ENCODE peak calls at places on chromosome 20, in eight cellular contexts. One of them, this sample, is unnamed.

GRCh38 chr20:17889226-17889625 is 79.4 kb downstream of the SNX5 start:
- DNase-seq in occipital lobe: no peak
- DNase-seq in posterior vena cava: no peak
- DNase-seq in ACHN: no peak
- DNase-seq in CD8-positive, alpha-beta memory T cell: no peak
- DNase-seq in aorta: no peak
- DNase-seq in cerebellum: no peak
- DNase-seq in kidney epithelial cell: no peak
- DNase-seq in this sample: no peak

GRCh38 chr20:58018590-58018989 is 209.9 kb downstream of the ANKRD60 start:
- DNase-seq in occipital lobe: no peak
- DNase-seq in cerebellum: no peak
- DNase-seq in CD8-positive, alpha-beta memory T cell: no peak
- DNase-seq in ACHN: no peak
- DNase-seq in posterior vena cava: peak
- DNase-seq in aorta: no peak
- DNase-seq in kidney epithelial cell: no peak
- DNase-seq in this sample: no peak

GRCh38 chr20:50928469-50928868 is 2.8 kb downstream of the ADNP start:
- DNase-seq in CD8-positive, alpha-beta memory T cell: no peak
- DNase-seq in kidney epithelial cell: no peak
- DNase-seq in ACHN: no peak
- DNase-seq in cerebellum: no peak
- DNase-seq in occipital lobe: no peak
- DNase-seq in posterior vena cava: no peak
- DNase-seq in aorta: no peak
- DNase-seq in this sample: no peak

GRCh38 chr20:44759595-44759994 is 13.9 kb downstream of the KCNK15 start:
- DNase-seq in CD8-positive, alpha-beta memory T cell: no peak
- DNase-seq in ACHN: no peak
- DNase-seq in occipital lobe: no peak
- DNase-seq in aorta: no peak
- DNase-seq in kidney epithelial cell: no peak
- DNase-seq in cerebellum: no peak
- DNase-seq in posterior vena cava: no peak
- DNase-seq in this sample: no peak

GRCh38 chr20:33679758-33680485 is 5.7 kb upstream of the NECAB3 start:
- DNase-seq in kidney epithelial cell: no peak
- DNase-seq in CD8-positive, alpha-beta memory T cell: peak
- DNase-seq in ACHN: no peak
- DNase-seq in occipital lobe: no peak
- DNase-seq in aorta: peak
- DNase-seq in posterior vena cava: no peak
- DNase-seq in cerebellum: no peak
- DNase-seq in this sample: no peak

GRCh38 chr20:36331182-36331581 is 25.0 kb downstream of the DLGAP4 start:
- DNase-seq in posterior vena cava: no peak
- DNase-seq in kidney epithelial cell: no peak
- DNase-seq in CD8-positive, alpha-beta memory T cell: no peak
- DNase-seq in occipital lobe: no peak
- DNase-seq in cerebellum: no peak
- DNase-seq in aorta: peak
- DNase-seq in ACHN: no peak
- DNase-seq in this sample: no peak

GRCh38 chr20:61477366-61477966 is 225.4 kb downstream of the CDH4 start:
- DNase-seq in occipital lobe: no peak
- DNase-seq in ACHN: no peak
- DNase-seq in CD8-positive, alpha-beta memory T cell: no peak
- DNase-seq in posterior vena cava: no peak
- DNase-seq in cerebellum: no peak
- DNase-seq in kidney epithelial cell: no peak
- DNase-seq in aorta: no peak
- DNase-seq in this sample: no peak

GRCh38 chr20:23049933-23050838 is 714 bp upstream of the THBD start:
- DNase-seq in cerebellum: no peak
- DNase-seq in CD8-positive, alpha-beta memory T cell: no peak
- DNase-seq in kidney epithelial cell: no peak
- DNase-seq in occipital lobe: no peak
- DNase-seq in ACHN: peak
- DNase-seq in posterior vena cava: peak
- DNase-seq in aorta: peak
- DNase-seq in this sample: peak

GRCh38 chr20:15297059-15297875 is 959.9 kb upstream of the FLRT3 start:
- DNase-seq in posterior vena cava: no peak
- DNase-seq in occipital lobe: no peak
- DNase-seq in ACHN: no peak
- DNase-seq in aorta: no peak
- DNase-seq in cerebellum: peak
- DNase-seq in CD8-positive, alpha-beta memory T cell: no peak
- DNase-seq in kidney epithelial cell: no peak
- DNase-seq in this sample: no peak

GRCh38 chr20:25865715-25866656 is 169.3 kb upstream of the ZNF337 start:
- DNase-seq in ACHN: peak
- DNase-seq in CD8-positive, alpha-beta memory T cell: peak
- DNase-seq in posterior vena cava: peak
- DNase-seq in kidney epithelial cell: no peak
- DNase-seq in occipital lobe: peak
- DNase-seq in aorta: peak
- DNase-seq in cerebellum: peak
- DNase-seq in this sample: peak

GRCh38 chr20:58669287-58670006 is 18.4 kb downstream of the STX16 start:
- DNase-seq in occipital lobe: no peak
- DNase-seq in aorta: no peak
- DNase-seq in posterior vena cava: no peak
- DNase-seq in kidney epithelial cell: no peak
- DNase-seq in cerebellum: peak
- DNase-seq in CD8-positive, alpha-beta memory T cell: no peak
- DNase-seq in ACHN: no peak
- DNase-seq in this sample: no peak

GRCh38 chr20:63091901-63092659 is 85.3 kb upstream of the BHLHE23 start:
- DNase-seq in aorta: peak
- DNase-seq in posterior vena cava: peak
- DNase-seq in CD8-positive, alpha-beta memory T cell: no peak
- DNase-seq in kidney epithelial cell: no peak
- DNase-seq in occipital lobe: no peak
- DNase-seq in ACHN: no peak
- DNase-seq in cerebellum: no peak
- DNase-seq in this sample: no peak

GRCh38 chr20:17995967-17996819 is 27.4 kb downstream of the MGME1 start:
- DNase-seq in cerebellum: peak
- DNase-seq in ACHN: peak
- DNase-seq in CD8-positive, alpha-beta memory T cell: peak
- DNase-seq in posterior vena cava: no peak
- DNase-seq in occipital lobe: peak
- DNase-seq in aorta: no peak
- DNase-seq in kidney epithelial cell: no peak
- DNase-seq in this sample: no peak

GRCh38 chr20:63346131-63347080 is 14.7 kb downstream of the CHRNA4 start:
- DNase-seq in posterior vena cava: no peak
- DNase-seq in ACHN: no peak
- DNase-seq in kidney epithelial cell: no peak
- DNase-seq in CD8-positive, alpha-beta memory T cell: no peak
- DNase-seq in aorta: no peak
- DNase-seq in occipital lobe: no peak
- DNase-seq in cerebellum: no peak
- DNase-seq in this sample: no peak